ENCODE peak calls at places on chromosomes 4 and X, in ten cellular contexts. E, L, G, Q, S, K, N, F, B and Y are unnamed samples.

GRCh38 chr4:116585240-116585639 is 500.1 kb downstream of the TRAM1L1 start:
- DNase-seq in E (no peak), L (no peak), G (no peak), Q (no peak), S (no peak), K (no peak), N (no peak), F (no peak), B (no peak), Y (no peak)

GRCh38 chrX:100946521-100946920 is 17.8 kb upstream of the XKRX start:
- DNase-seq in E (no peak), L (no peak), G (no peak), Q (no peak), S (no peak), K (no peak), N (no peak), F (no peak), B (no peak), Y (no peak)

GRCh38 chr4:34417160-34417559 is 1827.2 kb downstream of the ARAP2 start:
- DNase-seq in E (no peak), L (no peak), G (no peak), Q (no peak), S (no peak), K (peak; percentile 1), N (no peak), F (no peak), B (no peak), Y (no peak)

GRCh38 chrX:13533726-13534125 is 35.7 kb upstream of the EGFL6 start:
- DNase-seq in E (no peak), L (no peak), G (no peak), Q (no peak), S (no peak), K (peak; percentile 48), N (no peak), F (no peak), B (no peak), Y (no peak)

GRCh38 chr4:8509311-8509950 is 68.9 kb downstream of the TRMT44 start:
- DNase-seq in E (no peak), L (no peak), G (no peak), Q (no peak), S (no peak), K (no peak), N (no peak), F (no peak), B (no peak), Y (no peak)

GRCh38 chrX:13487731-13488505 is 81.5 kb upstream of the EGFL6 start:
- DNase-seq in E (peak; percentile 33), L (no peak), G (peak; percentile 46), Q (peak; percentile 60), S (peak; percentile 69), K (peak; percentile 87), N (peak; percentile 7), F (peak; percentile 49), B (peak; percentile 56), Y (peak; percentile 58)

GRCh38 chr4:100421356-100421978 is 96.4 kb downstream of the EMCN start:
- DNase-seq in E (no peak), L (no peak), G (no peak), Q (no peak), S (no peak), K (peak; percentile 63), N (no peak), F (no peak), B (peak; percentile 20), Y (peak; percentile 4)

GRCh38 chr4:173752610-173753009 is 222.6 kb upstream of the HAND2 start:
- DNase-seq in E (no peak), L (peak; percentile 38), G (peak; percentile 31), Q (no peak), S (no peak), K (no peak), N (no peak), F (no peak), B (no peak), Y (peak; percentile 13)

GRCh38 chrX:115460565-115460888 is 100.4 kb upstream of the PLS3 start:
- DNase-seq in E (no peak), L (no peak), G (no peak), Q (no peak), S (no peak), K (peak; percentile 0), N (no peak), F (no peak), B (no peak), Y (no peak)